ENCODE peak calls at places on chromosomes 11 and 22, in six cellular contexts. U is IMR-90, M is neuronal stem cell, I is mesendoderm, J is H9, O is H1. R is an unnamed sample.

GRCh38 chr11:72297828-72298227 is 53.9 kb upstream of the PHOX2A start:
- DNase-seq in U (no peak), M (no peak), I (no peak), J (no peak), O (no peak), R (no peak)

GRCh38 chr11:19111809-19112208 is 5.2 kb upstream of the ZDHHC13 start:
- DNase-seq in U (no peak), M (no peak), I (no peak), J (no peak), O (no peak), R (no peak)

GRCh38 chr11:5808500-5809121 is at the start of gene OR52N2:
- DNase-seq in U (peak), M (peak), I (peak), J (peak), O (no peak), R (peak)

GRCh38 chr22:21451545-21452520 is 15.4 kb upstream of the TMEM191C start:
- DNase-seq in U (no peak), M (no peak), I (no peak), J (peak), O (no peak), R (no peak)

GRCh38 chr11:12263141-12263693 is 114.2 kb upstream of the PARVA start:
- DNase-seq in U (peak), M (no peak), I (no peak), J (no peak), O (no peak), R (no peak)

GRCh38 chr11:46333129-46333947 is 13.9 kb upstream of the DGKZ start:
- DNase-seq in U (no peak), M (no peak), I (no peak), J (peak), O (no peak), R (no peak)

GRCh38 chr11:107827041-107827440 is 31.5 kb downstream of the SLC35F2 start:
- DNase-seq in U (no peak), M (no peak), I (no peak), J (no peak), O (no peak), R (no peak)

GRCh38 chr11:132604446-132604845 is 927.9 kb downstream of the OPCML start:
- DNase-seq in U (peak), M (no peak), I (no peak), J (no peak), O (no peak), R (peak)

GRCh38 chr11:36565033-36565610 is 2.7 kb upstream of the RAG1 start:
- DNase-seq in U (no peak), M (no peak), I (no peak), J (no peak), O (no peak), R (no peak)

GRCh38 chr22:11605468-11605981 is 3922.5 kb upstream of the OR11H1 start:
- DNase-seq in U (no peak), M (no peak), I (no peak), J (no peak), O (no peak), R (no peak)

GRCh38 chr11:94803491-94803890 is 35.3 kb downstream of the AMOTL1 start:
- DNase-seq in U (peak), M (no peak), I (no peak), J (no peak), O (no peak), R (no peak)

GRCh38 chr22:17143101-17143500 is 16.0 kb downstream of the HDHD5 start:
- DNase-seq in U (no peak), M (no peak), I (no peak), J (no peak), O (no peak), R (no peak)

GRCh38 chr11:95650271-95650670 is 139.3 kb downstream of the FAM76B start:
- DNase-seq in U (no peak), M (no peak), I (peak), J (no peak), O (no peak), R (no peak)

GRCh38 chr11:61377461-61378160 is 14.8 kb upstream of the TMEM216 start:
- DNase-seq in U (peak), M (no peak), I (no peak), J (no peak), O (no peak), R (peak)

GRCh38 chr22:43148581-43148980 is 2.8 kb upstream of the TSPO start:
- DNase-seq in U (no peak), M (no peak), I (no peak), J (no peak), O (no peak), R (no peak)

GRCh38 chr11:30488304-30488998 is 97.7 kb downstream of the MPPED2 start:
- DNase-seq in U (peak), M (no peak), I (no peak), J (no peak), O (no peak), R (peak)

GRCh38 chr11:28448186-28448585 is 340.0 kb downstream of the METTL15 start:
- DNase-seq in U (peak), M (no peak), I (no peak), J (no peak), O (no peak), R (no peak)

GRCh38 chr11:69144719-69145365 is 10.9 kb upstream of the SMIM38 start:
- DNase-seq in U (peak), M (no peak), I (no peak), J (no peak), O (no peak), R (no peak)

GRCh38 chr11:87425391-87425790 is 387.7 kb downstream of the TMEM135 start:
- DNase-seq in U (peak), M (no peak), I (peak), J (no peak), O (no peak), R (no peak)

GRCh38 chr22:46280999-46281623 is 13.3 kb downstream of the TTC38 start:
- DNase-seq in U (no peak), M (no peak), I (no peak), J (peak), O (no peak), R (no peak)

GRCh38 chr11:66068154-66068821 is 1.8 kb upstream of the PACS1 start:
- DNase-seq in U (peak), M (peak), I (peak), J (peak), O (peak), R (peak)

GRCh38 chr11:12074529-12075195 is 35.7 kb upstream of the MICAL2 start:
- DNase-seq in U (no peak), M (no peak), I (no peak), J (no peak), O (no peak), R (peak)

GRCh38 chr11:75652936-75653335 is 15.9 kb downstream of the MAP6 start:
- DNase-seq in U (no peak), M (no peak), I (no peak), J (no peak), O (no peak), R (no peak)

GRCh38 chr22:22210375-22210774 is 34.2 kb upstream of the VPREB1 start:
- DNase-seq in U (peak), M (no peak), I (no peak), J (no peak), O (no peak), R (no peak)

GRCh38 chr11:12719221-12719620 is 45.0 kb downstream of the TEAD1 start:
- DNase-seq in U (peak), M (peak), I (peak), J (no peak), O (no peak), R (peak)

GRCh38 chr22:37228106-37229011 is 15.7 kb downstream of the RAC2 start:
- DNase-seq in U (peak), M (no peak), I (no peak), J (no peak), O (no peak), R (peak)

GRCh38 chr11:22472306-22472705 is 134.1 kb downstream of the SLC17A6 start:
- DNase-seq in U (peak), M (no peak), I (peak), J (peak), O (no peak), R (no peak)

GRCh38 chr11:87187930-87188329 is 150.2 kb downstream of the TMEM135 start:
- DNase-seq in U (no peak), M (no peak), I (no peak), J (no peak), O (no peak), R (no peak)

GRCh38 chr22:44975444-44976262 is 34.2 kb downstream of the PHF21B start:
- DNase-seq in U (peak), M (peak), I (peak), J (peak), O (peak), R (peak)

GRCh38 chr11:108324587-108324986 is 101.7 kb downstream of the ATM start:
- DNase-seq in U (peak), M (no peak), I (no peak), J (no peak), O (no peak), R (no peak)

GRCh38 chr11:95577716-95578460 is 211.7 kb downstream of the FAM76B start:
- DNase-seq in U (peak), M (no peak), I (peak), J (no peak), O (no peak), R (peak)

GRCh38 chr22:37563153-37564081 is 3.1 kb downstream of the CDC42EP1 start:
- DNase-seq in U (peak), M (no peak), I (peak), J (no peak), O (no peak), R (peak)

GRCh38 chr22:43000441-43001175 is 14.3 kb downstream of the PACSIN2 start:
- DNase-seq in U (peak), M (no peak), I (no peak), J (no peak), O (no peak), R (peak)

GRCh38 chr11:43010042-43010441 is 301.8 kb upstream of the API5 start:
- DNase-seq in U (no peak), M (no peak), I (peak), J (no peak), O (no peak), R (no peak)

GRCh38 chr22:30015229-30015797 is 65.0 kb upstream of the HORMAD2 start:
- DNase-seq in U (peak), M (no peak), I (no peak), J (no peak), O (no peak), R (no peak)

GRCh38 chr11:60769273-60769672 is 12.6 kb downstream of the MS4A15 start:
- DNase-seq in U (no peak), M (no peak), I (peak), J (no peak), O (no peak), R (no peak)

GRCh38 chr11:44808053-44808753 is 81.4 kb downstream of the TSPAN18 start:
- DNase-seq in U (no peak), M (no peak), I (no peak), J (no peak), O (no peak), R (no peak)

GRCh38 chr11:66328307-66329144 is 7.7 kb downstream of the RIN1 start:
- DNase-seq in U (peak), M (peak), I (peak), J (peak), O (peak), R (peak)

GRCh38 chr22:50326225-50326958 is 420 bp downstream of the DENND6B start:
- DNase-seq in U (no peak), M (no peak), I (no peak), J (no peak), O (no peak), R (no peak)
- H2BK120ac ChIP-seq in U (peak), M (no peak), I (no peak), J (no peak), O (no peak), R (peak)

DNA sequence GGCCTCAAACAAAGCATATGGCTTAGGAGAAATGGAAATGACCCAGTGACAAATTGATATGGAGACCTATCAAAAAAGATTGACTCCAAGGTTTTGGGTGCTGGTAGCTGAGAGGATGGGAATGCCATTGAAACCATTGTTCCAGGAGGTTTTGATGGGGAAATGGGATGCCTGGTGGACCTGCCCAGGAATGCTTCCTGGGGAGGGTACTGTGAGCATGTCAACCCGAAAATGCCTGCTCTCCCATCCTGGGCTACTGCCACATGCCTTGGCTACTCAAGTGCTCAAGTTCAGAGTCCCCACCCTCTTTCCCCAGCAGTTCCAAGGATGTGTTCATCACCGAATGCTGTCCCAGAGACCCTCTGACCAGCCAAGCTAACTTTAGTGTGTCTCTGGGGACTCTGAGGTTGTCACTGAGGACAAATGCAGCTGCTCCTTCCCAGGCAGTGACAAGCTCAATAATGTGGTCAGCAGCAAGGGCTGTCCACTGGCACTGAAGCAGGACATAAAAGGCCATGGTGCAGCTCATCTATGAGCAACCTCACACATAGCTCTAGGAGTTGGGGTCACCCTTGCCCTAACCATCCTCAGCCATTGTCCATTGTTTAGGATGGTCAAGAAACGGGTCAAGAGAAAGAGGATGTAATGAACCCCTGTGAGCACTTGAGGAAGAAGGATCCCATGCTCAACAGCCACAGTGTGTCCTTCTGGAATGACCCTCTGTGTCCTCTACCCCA is 83.7 kb downstream of the TRIM29 start:
- DNase-seq in U (no peak), M (no peak), I (no peak), J (peak), O (no peak), R (no peak)
- H2BK120ac ChIP-seq in U (no peak), M (no peak), I (no peak), J (no peak), O (peak), R (no peak)

DNA sequence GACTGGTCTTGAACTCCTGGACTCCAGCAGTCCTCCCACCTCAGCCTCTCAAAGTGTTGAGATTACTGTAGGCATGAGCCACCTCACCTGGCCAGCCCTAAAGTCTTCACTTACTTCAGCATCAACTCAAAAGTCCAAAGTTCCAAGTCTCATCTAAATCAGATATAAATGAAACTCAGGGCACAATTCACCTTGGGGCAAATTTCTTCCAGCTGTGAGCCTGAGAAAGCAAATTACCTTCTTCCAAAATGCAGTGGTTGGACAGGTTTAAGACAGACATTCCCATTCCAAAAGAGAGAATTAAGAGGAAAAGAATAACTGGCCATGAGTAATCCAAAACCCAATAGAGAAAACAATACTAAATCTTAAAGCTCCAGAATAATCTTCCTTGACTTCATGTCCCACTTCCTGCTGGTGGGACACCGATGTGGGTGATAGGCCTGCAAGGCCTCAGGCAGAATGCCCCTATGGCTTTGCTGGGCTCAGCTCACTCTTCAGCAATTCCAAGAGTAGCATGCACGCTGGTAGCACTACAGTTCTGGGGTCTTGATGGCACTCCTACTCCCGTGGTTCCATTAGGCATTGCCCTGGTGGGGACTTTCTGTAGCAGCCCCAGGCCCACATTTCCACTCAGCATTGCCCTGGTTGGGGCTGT is 50.3 kb downstream of the TUG1 start:
- DNase-seq in U (no peak), M (no peak), I (no peak), J (no peak), O (no peak), R (no peak)
- H2BK120ac ChIP-seq in U (no peak), M (no peak), I (no peak), J (no peak), O (no peak), R (no peak)

DNA sequence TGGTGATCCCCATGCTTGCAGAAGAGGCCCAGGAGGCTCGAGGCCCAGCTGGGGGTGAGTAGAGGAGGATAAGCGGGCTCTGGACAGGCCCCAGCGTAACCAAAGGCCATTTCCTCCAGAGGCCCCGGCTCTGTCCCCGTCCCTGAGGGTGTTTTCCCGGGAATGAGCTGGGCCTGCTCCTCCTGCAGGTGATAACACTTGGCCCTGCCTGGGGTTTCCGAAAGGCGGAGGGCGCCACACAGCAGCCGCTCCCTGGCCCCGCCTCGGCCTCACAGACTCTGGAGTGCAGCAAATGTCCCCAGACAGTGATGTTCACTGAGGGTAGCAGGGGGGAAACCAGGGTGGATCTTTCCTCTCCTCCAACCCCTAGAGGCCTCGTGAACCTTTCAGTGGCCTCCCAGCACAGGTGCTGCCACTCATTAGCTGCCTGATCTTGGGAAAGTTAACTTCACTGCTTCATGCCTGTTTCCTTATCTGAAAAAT is 10.5 kb upstream of the MGAT3 start:
- DNase-seq in U (no peak), M (no peak), I (peak), J (peak), O (no peak), R (no peak)
- H2BK120ac ChIP-seq in U (no peak), M (peak), I (no peak), J (no peak), O (no peak), R (no peak)

DNA sequence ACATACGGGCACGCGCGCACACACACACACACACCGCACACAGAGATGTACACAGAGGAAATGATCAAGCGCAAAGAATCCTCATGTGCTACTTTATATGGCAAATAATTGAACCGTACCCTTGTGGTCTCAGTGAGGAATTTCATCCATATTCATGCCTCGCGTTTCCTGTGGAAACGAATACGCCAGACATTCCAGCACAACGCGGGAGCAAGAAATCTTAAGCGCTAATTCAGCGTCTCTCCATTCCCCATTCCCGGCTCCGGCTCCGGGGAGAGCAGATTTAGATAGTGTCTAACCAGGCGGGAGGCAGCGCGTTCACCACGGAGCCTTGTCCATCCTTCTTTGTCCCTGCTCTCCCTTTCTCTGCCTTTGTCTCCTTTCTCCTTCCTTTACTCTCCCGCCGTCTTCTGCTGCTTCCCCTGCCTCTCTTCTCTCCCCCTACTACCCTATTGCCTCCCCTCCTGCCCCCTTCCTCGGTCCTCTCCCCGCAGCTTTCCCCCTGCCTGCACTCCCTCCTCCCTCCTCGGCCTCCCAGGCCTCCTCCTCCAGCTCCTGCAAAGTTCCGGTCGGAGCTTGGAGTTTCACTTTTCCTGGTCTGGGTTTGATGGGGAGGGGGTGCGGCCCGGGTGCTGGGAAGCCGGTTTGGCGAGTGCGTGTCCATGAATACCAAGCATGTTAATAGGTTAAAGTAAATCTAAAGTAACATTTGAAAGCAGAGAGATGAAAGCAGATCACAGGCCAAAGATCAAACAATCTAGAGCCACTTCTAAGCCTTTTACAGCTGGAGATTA is 579.3 kb downstream of the BUD13 start:
- DNase-seq in U (peak), M (peak), I (peak), J (peak), O (no peak), R (peak)
- H2BK120ac ChIP-seq in U (peak), M (peak), I (peak), J (no peak), O (no peak), R (no peak)